ENCODE peak calls at places on chromosome 17, in eight cellular contexts. C is CD8-positive, alpha-beta memory T cell; W is DMS153; D is lower leg skin; B is NCI-H1105; Y is colonic mucosa; R is NCI-H748 treated with DMSO at 0.1 percent for 48 hours; A is effector memory CD8-positive, alpha-beta T cell. U is an unnamed sample.

GRCh38 chr17:77907497-77908120 is 50.9 kb upstream of the TNRC6C start:
- DNase-seq in C (no peak), W (no peak), D (peak), B (no peak), Y (no peak), R (no peak), A (no peak), U (no peak)

GRCh38 chr17:31488264-31488981 is 96.9 kb downstream of the RAB11FIP4 start:
- DNase-seq in C (peak), W (no peak), D (no peak), B (peak), Y (peak), R (peak), A (peak), U (peak)

GRCh38 chr17:74063439-74063838 is 140.0 kb upstream of the RPL38 start:
- DNase-seq in C (no peak), W (no peak), D (no peak), B (no peak), Y (no peak), R (no peak), A (no peak), U (no peak)

GRCh38 chr17:44115585-44116415 is 7.6 kb downstream of the HDAC5 start:
- DNase-seq in C (no peak), W (no peak), D (no peak), B (no peak), Y (no peak), R (no peak), A (no peak), U (no peak)

GRCh38 chr17:13513039-13513405 is 88.7 kb downstream of the HS3ST3A1 start:
- DNase-seq in C (no peak), W (no peak), D (no peak), B (no peak), Y (no peak), R (no peak), A (no peak), U (no peak)

GRCh38 chr17:36068524-36068923 is 4.5 kb downstream of the CCL18 start:
- DNase-seq in C (no peak), W (no peak), D (no peak), B (no peak), Y (no peak), R (no peak), A (no peak), U (no peak)

GRCh38 chr17:51672058-51672457 is 411.7 kb downstream of the UTP18 start:
- DNase-seq in C (no peak), W (peak), D (no peak), B (no peak), Y (no peak), R (no peak), A (no peak), U (no peak)

GRCh38 chr17:50181155-50181554 is 15.3 kb downstream of the SGCA start:
- DNase-seq in C (no peak), W (no peak), D (no peak), B (no peak), Y (no peak), R (no peak), A (no peak), U (no peak)

GRCh38 chr17:76077582-76078110 is 1.3 kb upstream of the ZACN start:
- DNase-seq in C (no peak), W (no peak), D (no peak), B (no peak), Y (no peak), R (no peak), A (no peak), U (no peak)

GRCh38 chr17:76267051-76267576 is 2.0 kb downstream of the UBALD2 start:
- DNase-seq in C (no peak), W (no peak), D (no peak), B (no peak), Y (no peak), R (no peak), A (no peak), U (no peak)

GRCh38 chr17:64426584-64426983 is 22.3 kb upstream of the MILR1 start:
- DNase-seq in C (no peak), W (peak), D (no peak), B (no peak), Y (no peak), R (no peak), A (no peak), U (no peak)

GRCh38 chr17:67390646-67391480 is 13.8 kb downstream of the PITPNC1 start:
- DNase-seq in C (peak), W (peak), D (no peak), B (no peak), Y (no peak), R (peak), A (peak), U (no peak)

GRCh38 chr17:27793906-27794380 is 6.4 kb downstream of the NOS2 start:
- DNase-seq in C (no peak), W (no peak), D (no peak), B (no peak), Y (no peak), R (no peak), A (no peak), U (no peak)

GRCh38 chr17:69761767-69762321 is 313.2 kb upstream of the KCNJ16 start:
- DNase-seq in C (no peak), W (no peak), D (no peak), B (no peak), Y (no peak), R (no peak), A (no peak), U (no peak)

GRCh38 chr17:30200086-30200485 is 35.4 kb downstream of the SLC6A4 start:
- DNase-seq in C (no peak), W (no peak), D (peak), B (no peak), Y (no peak), R (no peak), A (no peak), U (no peak)

GRCh38 chr17:63571632-63572310 is 21.5 kb downstream of the DCAF7 start:
- DNase-seq in C (no peak), W (no peak), D (no peak), B (no peak), Y (no peak), R (no peak), A (no peak), U (no peak)

GRCh38 chr17:65495255-65496060 is 66.0 kb downstream of the AXIN2 start:
- DNase-seq in C (no peak), W (no peak), D (no peak), B (no peak), Y (peak), R (no peak), A (no peak), U (no peak)

GRCh38 chr17:82520041-82520910 is 744 bp downstream of the FOXK2 start:
- DNase-seq in C (peak), W (no peak), D (peak), B (no peak), Y (peak), R (peak), A (peak), U (no peak)

GRCh38 chr17:81648013-81648706 is 8.2 kb downstream of the PDE6G start:
- DNase-seq in C (no peak), W (no peak), D (no peak), B (no peak), Y (no peak), R (no peak), A (no peak), U (no peak)

GRCh38 chr17:75749545-75750389 is 15.2 kb downstream of the GALK1 start:
- DNase-seq in C (peak), W (peak), D (peak), B (peak), Y (peak), R (peak), A (peak), U (peak)

GRCh38 chr17:38403491-38403890 is 24.8 kb upstream of the ARHGAP23 start:
- DNase-seq in C (no peak), W (no peak), D (no peak), B (no peak), Y (no peak), R (no peak), A (no peak), U (no peak)

GRCh38 chr17:40097087-40097486 is 3.3 kb downstream of the NR1D1 start:
- DNase-seq in C (no peak), W (no peak), D (no peak), B (no peak), Y (no peak), R (no peak), A (no peak), U (no peak)

GRCh38 chr17:39530513-39530912 is 69.2 kb downstream of the CDK12 start:
- DNase-seq in C (no peak), W (no peak), D (no peak), B (no peak), Y (no peak), R (no peak), A (no peak), U (no peak)

GRCh38 chr17:40598021-40598927 is 33.0 kb upstream of the CCR7 start:
- DNase-seq in C (no peak), W (no peak), D (no peak), B (no peak), Y (no peak), R (no peak), A (no peak), U (no peak)

GRCh38 chr17:2418572-2418971 is 17.7 kb upstream of the MNT start:
- DNase-seq in C (no peak), W (no peak), D (no peak), B (no peak), Y (no peak), R (no peak), A (no peak), U (no peak)

GRCh38 chr17:27628376-27628775 is 2.6 kb upstream of the LGALS9 start:
- DNase-seq in C (no peak), W (no peak), D (no peak), B (no peak), Y (no peak), R (no peak), A (no peak), U (no peak)

GRCh38 chr17:76772842-76773521 is 35.1 kb downstream of the MFSD11 start:
- DNase-seq in C (peak), W (no peak), D (no peak), B (no peak), Y (no peak), R (peak), A (peak), U (peak)

GRCh38 chr17:38750312-38751121 is 2.0 kb upstream of the PSMB3 start:
- DNase-seq in C (no peak), W (peak), D (no peak), B (peak), Y (peak), R (peak), A (no peak), U (peak)